ENCODE peak calls at places on chromosomes 11 and 22, in four cellular contexts. N, H, E and M are unnamed samples. For H3K4me1, the result is how much of the 10 kb centered on the place peaks cover.

GRCh38 chr22:42769574-42770447 is 49.1 kb upstream of the A4GALT start:
- DNase-seq in N (peak), E (peak), H (peak), M (no peak)

GRCh38 chr11:118643142-118643994 is 36.0 kb downstream of the PHLDB1 start:
- DNase-seq in N (no peak), E (no peak), H (no peak), M (no peak)

GRCh38 chr11:119460582-119460981 is 37.6 kb upstream of the THY1 start:
- DNase-seq in H (no peak), E (no peak), N (peak), M (no peak)

GRCh38 chr11:134261626-134262488 is 8.5 kb downstream of the ACAD8 start:
- DNase-seq in N (peak), E (no peak), H (no peak), M (no peak)

GRCh38 chr22:21028277-21029251 is 3.8 kb downstream of the SLC7A4 start:
- DNase-seq in N (no peak), E (no peak), H (no peak), M (no peak)

GRCh38 chr22:23278883-23279675 is 98.8 kb downstream of the BCR start:
- DNase-seq in N (peak), H (no peak), E (peak), M (peak)

GRCh38 chr22:44449061-44449682 is 48.9 kb downstream of the RTL6 start:
- DNase-seq in E (no peak), H (no peak), N (peak), M (no peak)

GRCh38 chr11:100855466-100856067 is 168.5 kb downstream of the ARHGAP42 start:
- DNase-seq in E (no peak), H (no peak), N (peak), M (no peak)

GRCh38 chr11:12319734-12320387 is 57.5 kb upstream of the PARVA start:
- DNase-seq in E (no peak), N (no peak), H (no peak), M (no peak)

GRCh38 chr11:64875369-64876225 is 2.8 kb downstream of the EHD1 start:
- DNase-seq in E (no peak), N (no peak), H (no peak), M (no peak)

GRCh38 chr11:69651834-69652620 is 11.1 kb downstream of the CCND1 start:
- DNase-seq in H (no peak), E (no peak), N (no peak), M (no peak)

GRCh38 chr11:112877561-112877960 is 83.7 kb upstream of the NCAM1 start:
- DNase-seq in E (no peak), H (no peak), N (no peak), M (no peak)

GRCh38 chr11:77559686-77560425 is 29.9 kb upstream of the AQP11 start:
- DNase-seq in H (no peak), E (no peak), N (peak), M (no peak)

GRCh38 chr22:17629646-17630045 is 1.1 kb upstream of the ATP6V1E1 start:
- DNase-seq in H (no peak), N (no peak), E (no peak), M (no peak)

GRCh38 chr11:26158251-26158650 is 173.7 kb upstream of the ANO3 start:
- DNase-seq in H (no peak), E (no peak), N (no peak), M (no peak)

GRCh38 chr11:31450841-31451240 is 58.6 kb downstream of the IMMP1L start:
- DNase-seq in E (no peak), H (no peak), N (no peak), M (no peak)

GRCh38 chr11:114348200-114349191 is 51.8 kb downstream of the C11orf71 start:
- DNase-seq in N (peak), E (peak), H (peak), M (no peak)

GRCh38 chr22:33952776-33953175 is 32.5 kb upstream of the LARGE1 start:
- DNase-seq in H (no peak), N (no peak), E (no peak), M (no peak)

GRCh38 chr11:133821776-133822175 is 23.5 kb downstream of the SPATA19 start:
- DNase-seq in N (peak), H (peak), E (peak), M (no peak)

DNA sequence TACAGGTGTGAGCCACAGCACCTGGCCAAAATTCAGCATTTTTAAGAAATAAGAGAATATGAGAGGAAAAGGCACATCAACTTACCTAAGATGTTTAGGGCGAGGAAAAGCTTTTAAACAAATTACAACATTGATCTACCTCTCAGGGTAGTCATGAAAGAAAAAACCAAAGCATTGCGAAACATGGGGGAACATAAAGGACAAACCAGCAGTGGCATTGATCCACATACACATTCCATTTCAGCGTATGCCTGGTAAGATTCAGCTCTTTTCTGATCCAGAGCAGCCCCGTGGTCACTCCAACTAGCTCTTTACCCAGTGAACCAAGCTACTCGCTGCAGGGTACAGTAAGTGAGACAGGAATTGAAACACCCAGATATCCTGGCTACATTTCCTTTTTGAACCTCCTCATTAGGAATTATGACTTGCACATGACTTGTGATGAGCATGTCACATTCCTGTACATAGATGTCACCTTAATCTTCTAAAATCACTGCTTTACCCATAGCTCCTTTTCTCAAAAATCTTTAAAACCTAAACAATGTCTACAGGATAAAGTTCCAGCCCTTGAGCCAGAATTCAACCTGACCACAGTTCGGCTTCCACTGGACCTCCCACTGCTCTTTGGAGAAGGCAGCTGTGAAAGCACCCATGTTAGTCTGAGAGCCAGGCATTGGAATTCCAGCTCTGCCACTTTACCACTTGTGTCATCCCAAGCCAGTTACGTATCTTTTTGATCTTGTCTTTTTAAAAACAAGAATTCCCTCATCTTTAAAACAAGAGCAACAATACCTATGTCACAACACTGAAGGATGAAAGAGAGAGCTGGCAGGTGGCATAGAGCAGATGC is 42.9 kb upstream of the AKIP1 start:
- DNase-seq in H (no peak), E (no peak), N (peak), M (no peak)
- H3K4me3 ChIP-seq in H (no peak), E (no peak), N (no peak), M (no peak)

GRCh38 chr11:76207642-76208378 is 1.5 kb upstream of the WNT11 start:
- DNase-seq in E (peak), H (peak), N (peak), M (peak)
- H3K4me1 ChIP-seq in E (under half), H (under half), N (under half), M (under half)

GRCh38 chr11:61880050-61880449 is 11.3 kb downstream of the FADS3 start:
- DNase-seq in E (no peak), H (no peak), N (no peak), M (no peak)
- H3K4me3 ChIP-seq in E (no peak), H (no peak), N (no peak), M (no peak)

GRCh38 chr11:116928845-116929244 is 91.4 kb upstream of the APOA1 start:
- DNase-seq in N (peak), H (no peak), E (no peak), M (no peak)

GRCh38 chr11:116930177-116930576 is 92.8 kb upstream of the APOA1 start:
- DNase-seq in H (no peak), N (peak), E (no peak), M (peak)

GRCh38 chr11:116930586-116930985 is 93.2 kb upstream of the APOA1 start:
- DNase-seq in H (no peak), E (no peak), N (no peak), M (no peak)

GRCh38 chr11:116928102-116928777 is 90.8 kb upstream of the APOA1 start:
- DNase-seq in E (no peak), H (no peak), N (peak), M (no peak)

DNA sequence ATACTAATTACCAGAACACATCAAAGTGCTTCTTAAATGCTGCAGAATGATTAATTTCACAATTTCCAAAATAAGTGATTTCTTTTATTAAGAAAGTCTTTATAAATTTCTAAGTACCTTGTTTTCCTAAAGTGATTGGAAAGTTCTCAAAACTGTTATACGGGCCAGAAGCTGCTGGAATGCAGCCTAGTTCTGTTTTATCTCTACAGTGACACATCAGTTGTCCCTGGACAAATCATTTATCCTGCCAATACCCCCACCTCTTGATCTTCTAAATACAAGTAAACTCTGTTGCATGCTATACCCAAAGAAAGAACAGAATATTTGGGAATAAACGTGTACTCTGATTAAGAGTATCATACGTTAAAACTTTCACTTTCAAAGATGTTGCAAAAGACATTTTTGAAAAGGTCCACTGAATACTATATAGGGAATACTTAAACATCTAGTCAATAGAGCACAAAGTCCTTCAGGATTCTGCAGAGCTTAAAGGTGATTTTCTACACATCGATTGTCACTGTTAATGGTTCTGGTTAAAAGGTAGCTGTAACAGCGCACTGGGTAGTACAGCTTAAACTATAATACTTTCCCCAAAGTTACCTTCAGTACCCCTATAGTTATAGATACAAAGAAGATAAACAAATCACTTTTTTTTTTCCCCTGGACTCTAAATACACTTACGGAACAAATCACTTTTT is 92.1 kb upstream of the APOA1 start:
- DNase-seq in H (no peak), E (no peak), N (peak), M (no peak)
- H3K4me1 ChIP-seq in H (under half), E (under half), N (half or more), M (half or more)

DNA sequence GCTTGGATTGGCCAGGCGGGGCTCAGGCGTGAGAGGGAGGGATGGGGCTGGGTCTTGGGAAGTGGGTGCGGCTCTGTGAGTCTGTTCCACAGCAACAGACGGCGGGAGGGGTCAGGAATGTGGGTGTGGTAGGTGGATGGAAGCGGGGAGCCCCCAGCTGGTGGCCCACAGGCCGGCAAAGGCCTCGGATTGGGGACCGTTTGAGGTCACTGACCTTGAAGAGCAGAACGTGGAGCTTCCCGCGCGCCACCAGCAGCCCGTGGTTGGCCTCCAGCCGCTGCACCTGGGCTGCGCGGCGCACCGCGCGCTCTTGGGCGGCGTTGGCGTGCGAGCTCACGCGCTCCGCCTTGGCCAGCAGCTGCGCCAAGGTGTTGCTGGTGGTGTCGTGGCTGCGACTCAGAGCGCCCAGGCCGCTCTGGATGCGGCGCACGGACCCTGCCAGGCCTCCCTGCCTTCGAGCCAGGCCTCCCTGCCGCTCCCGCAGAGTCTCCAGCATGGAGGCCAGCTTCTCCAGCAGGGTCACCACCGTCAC is 356 bp downstream of the CAVIN3 start:
- DNase-seq in N (peak), H (peak), E (peak), M (no peak)
- H3K4me3 ChIP-seq in N (peak), H (peak), E (peak), M (peak)